ENCODE peak calls at places on chromosome 10, in four cellular contexts. One of them, this sample, is unnamed.

GRCh38 chr10:32077896-32078295 is 21.7 kb upstream of the KIF5B start:
- DNase-seq in NCI-H2081: no peak
- DNase-seq in stimulated activated CD4-positive, alpha-beta T cell treated with anti-CD3 and anti-CD28 coated beads, Interleukin-2, amount 100 ng/mL, for 24 hours: no peak
- DNase-seq in GM20000: no peak
- DNase-seq in this sample: no peak

GRCh38 chr10:43041422-43042342 is 35.2 kb upstream of the RET start:
- DNase-seq in GM20000: no peak
- DNase-seq in NCI-H2081: no peak
- DNase-seq in stimulated activated CD4-positive, alpha-beta T cell treated with anti-CD3 and anti-CD28 coated beads, Interleukin-2, amount 100 ng/mL, for 24 hours: no peak
- DNase-seq in this sample: no peak

GRCh38 chr10:113644185-113645120 is 19.4 kb downstream of the NRAP start:
- DNase-seq in NCI-H2081: no peak
- DNase-seq in GM20000: no peak
- DNase-seq in stimulated activated CD4-positive, alpha-beta T cell treated with anti-CD3 and anti-CD28 coated beads, Interleukin-2, amount 100 ng/mL, for 24 hours: no peak
- DNase-seq in this sample: no peak

GRCh38 chr10:123354521-123354920 is 200.3 kb downstream of the BUB3 start:
- DNase-seq in NCI-H2081: no peak
- DNase-seq in GM20000: no peak
- DNase-seq in stimulated activated CD4-positive, alpha-beta T cell treated with anti-CD3 and anti-CD28 coated beads, Interleukin-2, amount 100 ng/mL, for 24 hours: no peak
- DNase-seq in this sample: no peak

GRCh38 chr10:6052247-6053221 is 9.6 kb downstream of the IL2RA start:
- DNase-seq in stimulated activated CD4-positive, alpha-beta T cell treated with anti-CD3 and anti-CD28 coated beads, Interleukin-2, amount 100 ng/mL, for 24 hours: peak; percentile 83
- DNase-seq in NCI-H2081: no peak
- DNase-seq in GM20000: no peak
- DNase-seq in this sample: no peak

GRCh38 chr10:32139223-32140073 is 83.2 kb upstream of the KIF5B start:
- DNase-seq in stimulated activated CD4-positive, alpha-beta T cell treated with anti-CD3 and anti-CD28 coated beads, Interleukin-2, amount 100 ng/mL, for 24 hours: no peak
- DNase-seq in NCI-H2081: peak; percentile 14
- DNase-seq in GM20000: no peak
- DNase-seq in this sample: no peak

GRCh38 chr10:126948355-126949160 is 43.3 kb downstream of the DOCK1 start:
- DNase-seq in NCI-H2081: no peak
- DNase-seq in GM20000: no peak
- DNase-seq in stimulated activated CD4-positive, alpha-beta T cell treated with anti-CD3 and anti-CD28 coated beads, Interleukin-2, amount 100 ng/mL, for 24 hours: no peak
- DNase-seq in this sample: no peak

GRCh38 chr10:113091921-113092320 is 141.9 kb downstream of the TCF7L2 start:
- DNase-seq in GM20000: no peak
- DNase-seq in NCI-H2081: no peak
- DNase-seq in stimulated activated CD4-positive, alpha-beta T cell treated with anti-CD3 and anti-CD28 coated beads, Interleukin-2, amount 100 ng/mL, for 24 hours: no peak
- DNase-seq in this sample: no peak

GRCh38 chr10:70227548-70228320 is 5.5 kb downstream of the PPA1 start:
- DNase-seq in stimulated activated CD4-positive, alpha-beta T cell treated with anti-CD3 and anti-CD28 coated beads, Interleukin-2, amount 100 ng/mL, for 24 hours: no peak
- DNase-seq in GM20000: no peak
- DNase-seq in NCI-H2081: no peak
- DNase-seq in this sample: no peak

GRCh38 chr10:125123363-125124113 is 36.8 kb downstream of the CTBP2 start:
- DNase-seq in stimulated activated CD4-positive, alpha-beta T cell treated with anti-CD3 and anti-CD28 coated beads, Interleukin-2, amount 100 ng/mL, for 24 hours: no peak
- DNase-seq in NCI-H2081: peak; percentile 69
- DNase-seq in GM20000: no peak
- DNase-seq in this sample: peak; percentile 62